ENCODE peak calls at places on chromosomes 12 and 14, in nine cellular contexts. D is heart right ventricle; F is tibial artery; E is PC-3; Q is CD8-positive, alpha-beta T cell; N is psoas muscle; X is uterus; W is CD8-positive, alpha-beta memory T cell; O is transverse colon. Y is an unnamed sample.

GRCh38 chr12:56634242-56634836 is 4.2 kb upstream of the BAZ2A start:
- DNase-seq in D (no peak), F (peak; percentile 87), E (peak; percentile 65), Q (no peak), N (no peak), X (peak; percentile 45), W (peak; percentile 53), O (peak; percentile 77), Y (peak; percentile 26)

GRCh38 chr12:121751716-121752351 is 39.3 kb downstream of the TMEM120B start:
- DNase-seq in D (no peak), F (no peak), E (no peak), Q (no peak), N (no peak), X (no peak), W (no peak), O (no peak), Y (no peak)

GRCh38 chr14:66509874-66510273 is 1.9 kb downstream of the GPHN start:
- DNase-seq in D (no peak), F (no peak), E (no peak), Q (no peak), N (no peak), X (no peak), W (no peak), O (no peak), Y (no peak)

GRCh38 chr14:28759056-28759657 is 7.4 kb upstream of the FOXG1 start:
- DNase-seq in D (no peak), F (no peak), E (no peak), Q (no peak), N (no peak), X (no peak), W (no peak), O (no peak), Y (no peak)

GRCh38 chr14:91985008-91985407 is 37.5 kb upstream of the FBLN5 start:
- DNase-seq in D (no peak), F (no peak), E (peak; percentile 13), Q (no peak), N (no peak), X (no peak), W (no peak), O (no peak), Y (no peak)

GRCh38 chr12:98894412-98895085 is 249.5 kb downstream of the APAF1 start:
- DNase-seq in D (no peak), F (no peak), E (no peak), Q (no peak), N (no peak), X (no peak), W (no peak), O (no peak), Y (no peak)

GRCh38 chr12:69904761-69905160 is 79.7 kb downstream of the MYRFL start:
- DNase-seq in D (no peak), F (no peak), E (no peak), Q (no peak), N (no peak), X (no peak), W (no peak), O (no peak), Y (no peak)

GRCh38 chr14:51318777-51319176 is 78.7 kb downstream of the TMX1 start:
- DNase-seq in D (no peak), F (no peak), E (no peak), Q (no peak), N (no peak), X (no peak), W (no peak), O (no peak), Y (no peak)

GRCh38 chr12:8544295-8544694 is 3.6 kb upstream of the CLEC4E start:
- DNase-seq in D (no peak), F (peak; percentile 74), E (peak; percentile 73), Q (peak; percentile 60), N (peak; percentile 52), X (peak; percentile 40), W (peak; percentile 82), O (peak; percentile 52), Y (peak; percentile 23)

GRCh38 chr12:40752011-40752410 is 59.8 kb downstream of the CNTN1 start:
- DNase-seq in D (no peak), F (no peak), E (no peak), Q (no peak), N (no peak), X (no peak), W (no peak), O (no peak), Y (no peak)

GRCh38 chr12:124460771-124461170 is 106.6 kb downstream of the NCOR2 start:
- DNase-seq in D (peak; percentile 9), F (no peak), E (no peak), Q (no peak), N (no peak), X (no peak), W (peak; percentile 48), O (no peak), Y (no peak)

GRCh38 chr14:31411218-31411727 is 9.1 kb downstream of the HEATR5A start:
- DNase-seq in D (no peak), F (no peak), E (no peak), Q (no peak), N (no peak), X (no peak), W (no peak), O (no peak), Y (no peak)

GRCh38 chr14:100725587-100726387 is 905 bp upstream of the DLK1 start:
- DNase-seq in D (no peak), F (no peak), E (no peak), Q (no peak), N (peak; percentile 32), X (no peak), W (no peak), O (no peak), Y (no peak)

GRCh38 chr12:77685112-77685511 is 145.6 kb upstream of the NAV3 start:
- DNase-seq in D (no peak), F (no peak), E (peak; percentile 80), Q (no peak), N (peak; percentile 43), X (peak; percentile 36), W (no peak), O (peak; percentile 47), Y (peak; percentile 38)

DNA sequence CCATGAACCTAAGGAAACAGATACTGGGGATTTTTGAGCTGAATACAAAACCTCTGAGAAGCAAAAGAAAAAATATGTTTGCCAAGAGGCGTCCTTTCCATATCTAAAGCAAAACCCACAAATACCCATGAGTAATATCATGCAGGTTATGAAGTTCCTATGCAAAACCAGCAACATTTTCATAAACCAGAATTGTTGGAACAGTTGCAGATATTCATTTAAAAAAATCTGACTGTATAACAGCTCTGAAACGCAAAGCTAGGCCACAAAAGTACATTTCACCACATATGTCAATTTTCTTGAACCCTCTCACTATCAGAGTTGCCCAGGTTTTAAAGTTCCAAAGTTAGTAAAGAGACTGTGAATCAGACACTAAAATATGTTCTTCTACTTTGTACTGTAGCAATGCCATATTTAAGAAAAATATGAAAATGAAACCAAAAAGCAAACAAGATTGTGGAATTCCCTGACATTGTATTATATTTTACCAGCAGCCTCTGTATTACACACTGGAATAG is 33.8 kb upstream of the HIF1A start:
- DNase-seq in D (no peak), F (no peak), E (peak; percentile 63), Q (no peak), N (no peak), X (no peak), W (no peak), O (no peak), Y (no peak)
- H3K4me3 ChIP-seq in D (no peak overlapping the region), F (no peak overlapping the region), E (peak overlapping the region; percentile 34), Q (no peak overlapping the region), N (no peak overlapping the region), X (no peak overlapping the region), W (no peak overlapping the region), O (no peak overlapping the region), Y (no peak overlapping the region)

DNA sequence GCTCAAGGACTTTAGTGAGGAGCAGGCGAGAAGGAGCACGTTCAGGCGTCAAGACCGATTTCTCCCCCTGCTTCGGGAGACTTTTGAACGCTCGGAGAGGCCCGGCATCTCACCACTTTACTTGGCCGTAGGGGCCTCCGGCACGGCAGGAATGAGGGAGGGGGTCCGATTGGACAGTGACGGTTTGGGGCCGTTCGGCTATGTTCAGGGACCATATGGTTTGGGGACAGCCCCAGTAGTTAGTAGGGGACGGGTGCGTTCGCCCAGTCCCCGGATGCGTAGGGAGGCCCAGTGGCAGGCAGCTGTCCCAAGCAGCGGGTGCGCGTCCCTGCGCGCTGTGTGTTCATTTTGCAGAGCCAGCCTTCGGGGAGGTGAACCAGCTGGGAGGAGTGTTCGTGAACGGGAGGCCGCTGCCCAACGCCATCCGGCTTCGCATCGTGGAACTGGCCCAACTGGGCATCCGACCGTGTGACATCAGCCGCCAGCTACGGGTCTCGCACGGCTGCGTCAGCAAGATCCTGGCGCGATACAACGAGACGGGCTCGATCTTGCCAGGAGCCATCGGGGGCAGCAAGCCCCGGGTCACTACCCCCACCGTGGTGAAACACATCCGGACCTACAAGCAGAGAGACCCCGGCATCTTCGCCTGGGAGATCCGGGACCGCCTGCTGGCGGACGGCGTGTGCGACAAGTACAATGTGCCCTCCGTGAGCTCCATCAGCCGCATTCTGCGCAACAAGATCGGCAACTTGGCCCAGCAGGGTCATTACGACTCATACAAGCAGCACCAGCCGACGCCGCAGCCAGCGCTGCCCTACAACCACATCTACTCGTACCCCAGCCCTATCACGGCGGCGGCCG is 1.1 kb downstream of the PAX9 start:
- DNase-seq in D (no peak), F (peak; percentile 79), E (peak; percentile 69), Q (no peak), N (peak; percentile 71), X (no peak), W (no peak), O (no peak), Y (peak; percentile 58)
- H3K27me3 ChIP-seq in D (peaks cover 100% of the 10 kb centered on the region), F (peaks cover 97% of the 10 kb centered on the region), E (no peaks in the 10 kb centered on the region), Q (peaks cover 44% of the 10 kb centered on the region), N (peaks cover 57% of the 10 kb centered on the region), X (peaks cover 94% of the 10 kb centered on the region), W (peaks cover 30% of the 10 kb centered on the region), O (peaks cover 100% of the 10 kb centered on the region), Y (no peaks in the 10 kb centered on the region)

GRCh38 chr14:106681161-106681955 is 1155.0 kb downstream of the TMEM121 start:
- DNase-seq in D (no peak), F (no peak), E (no peak), Q (no peak), N (no peak), X (no peak), W (no peak), O (no peak), Y (peak; percentile 12)
- H3K9me3 ChIP-seq in D (no peaks in the 10 kb centered on the region), F (no peaks in the 10 kb centered on the region), E (peaks cover 3% of the 10 kb centered on the region), Q (no peaks in the 10 kb centered on the region), N (no peaks in the 10 kb centered on the region), X (no peaks in the 10 kb centered on the region), W (no peaks in the 10 kb centered on the region), O (no peaks in the 10 kb centered on the region), Y (no peaks in the 10 kb centered on the region)

GRCh38 chr12:12735301-12735700 is 18.1 kb downstream of the CDKN1B start:
- DNase-seq in D (no peak), F (no peak), E (no peak), Q (no peak), N (no peak), X (no peak), W (no peak), O (no peak), Y (peak; percentile 85)

GRCh38 chr12:12734054-12734453 is 16.9 kb downstream of the CDKN1B start:
- DNase-seq in D (no peak), F (no peak), E (no peak), Q (no peak), N (no peak), X (no peak), W (no peak), O (no peak), Y (peak; percentile 62)

GRCh38 chr12:12733118-12733517 is 15.9 kb downstream of the CDKN1B start:
- DNase-seq in D (no peak), F (no peak), E (no peak), Q (no peak), N (no peak), X (no peak), W (no peak), O (no peak), Y (no peak)

GRCh38 chr12:12734561-12735071 is 17.4 kb downstream of the CDKN1B start:
- DNase-seq in D (no peak), F (no peak), E (no peak), Q (no peak), N (no peak), X (no peak), W (no peak), O (no peak), Y (peak; percentile 82)

GRCh38 chr12:12736759-12737676 is 19.9 kb downstream of the CDKN1B start:
- DNase-seq in D (no peak), F (no peak), E (peak; percentile 58), Q (no peak), N (no peak), X (no peak), W (peak; percentile 67), O (peak; percentile 46), Y (peak; percentile 83)
- H3K4me3 ChIP-seq in D (no peak overlapping the region), F (peak overlapping the region; percentile 9), E (no peak overlapping the region), Q (peak overlapping the region; percentile 51), N (peak overlapping the region; percentile 33), X (peak overlapping the region; percentile 3), W (peak overlapping the region; percentile 51), O (peak overlapping the region; percentile 17), Y (peak overlapping the region; percentile 9)